ENCODE peak calls at places on chromosomes 12 and 14, in nine cellular contexts. V, G, B, R, P, N, U, I and J are unnamed samples.

GRCh38 chr12:124391340-124392261 is 96.7 kb downstream of the RFLNA start:
- DNase-seq in V (peak; percentile 61), I (no peak), N (no peak), G (peak; percentile 84), R (peak; percentile 65), U (no peak), P (no peak), B (peak; percentile 64), J (peak; percentile 71)

GRCh38 chr12:51059086-51059485 is 11.0 kb downstream of the LETMD1 start:
- DNase-seq in P (no peak), V (no peak), G (no peak), I (no peak), B (no peak), R (no peak), U (no peak), N (no peak), J (no peak)

GRCh38 chr12:113980537-113981337 is 14.6 kb upstream of the RBM19 start:
- DNase-seq in P (peak; percentile 18), V (peak; percentile 71), N (peak; percentile 49), G (no peak), R (peak; percentile 76), I (peak; percentile 61), U (peak; percentile 14), B (peak; percentile 85), J (peak; percentile 49)

GRCh38 chr12:123139926-123140674 is 10.8 kb downstream of the PITPNM2 start:
- DNase-seq in P (no peak), G (no peak), N (no peak), V (peak; percentile 29), U (no peak), R (peak; percentile 57), I (no peak), B (no peak), J (no peak)

GRCh38 chr14:91309756-91310280 is 65.3 kb upstream of the GPR68 start:
- DNase-seq in V (no peak), N (no peak), G (no peak), U (no peak), B (no peak), R (no peak), I (no peak), P (no peak), J (no peak)

GRCh38 chr14:93090826-93091583 is 24.7 kb downstream of the ITPK1 start:
- DNase-seq in B (no peak), R (no peak), G (no peak), N (no peak), I (no peak), P (no peak), U (no peak), V (peak; percentile 61), J (no peak)

GRCh38 chr12:49041881-49042484 is 18.6 kb downstream of the KMT2D start:
- DNase-seq in U (no peak), P (no peak), R (no peak), I (no peak), V (no peak), B (no peak), G (no peak), N (no peak), J (no peak)

GRCh38 chr12:110316861-110317260 is 35.8 kb downstream of the ATP2A2 start:
- DNase-seq in G (no peak), I (no peak), R (peak; percentile 89), P (no peak), N (no peak), B (peak; percentile 78), V (peak; percentile 55), U (no peak), J (no peak)

GRCh38 chr12:3152013-3152412 is 74.8 kb downstream of the TSPAN9 start:
- DNase-seq in V (no peak), B (peak; percentile 34), I (no peak), U (no peak), N (no peak), G (no peak), P (no peak), R (peak; percentile 48), J (no peak)

GRCh38 chr12:54419088-54419887 is at the start of gene ITGA5:
- DNase-seq in V (peak; percentile 92), G (no peak), P (peak; percentile 84), U (no peak), R (peak; percentile 81), B (no peak), I (peak; percentile 73), N (peak; percentile 18), J (no peak)

GRCh38 chr14:26791117-26791806 is 193.4 kb upstream of the NOVA1 start:
- DNase-seq in R (no peak), B (no peak), P (no peak), N (no peak), U (no peak), G (no peak), V (no peak), I (no peak), J (no peak)

GRCh38 chr14:68730811-68731425 is 61.9 kb downstream of the ZFP36L1 start:
- DNase-seq in P (no peak), B (no peak), G (no peak), U (no peak), N (peak; percentile 70), V (no peak), R (no peak), I (no peak), J (no peak)

GRCh38 chr12:110198386-110198785 is 74.2 kb downstream of the IFT81 start:
- DNase-seq in G (no peak), V (no peak), P (no peak), B (peak; percentile 62), R (peak; percentile 17), I (no peak), N (no peak), U (no peak), J (no peak)

GRCh38 chr12:69405466-69405865 is 45.9 kb downstream of the YEATS4 start:
- DNase-seq in R (peak; percentile 98), B (peak; percentile 97), P (no peak), V (peak; percentile 82), U (peak; percentile 97), N (no peak), I (no peak), G (no peak), J (no peak)

GRCh38 chr14:76133103-76133502 is 18.6 kb upstream of the GPATCH2L start:
- DNase-seq in B (peak; percentile 50), U (no peak), R (peak; percentile 51), N (peak; percentile 39), V (peak; percentile 55), G (no peak), P (peak; percentile 44), I (peak; percentile 49), J (no peak)

GRCh38 chr14:101843665-101844064 is 82.2 kb downstream of the PPP2R5C start:
- DNase-seq in I (no peak), U (no peak), B (peak; percentile 25), R (no peak), G (no peak), N (no peak), V (no peak), P (no peak), J (no peak)